ENCODE peak calls at places on chromosomes 5 and 9, in five cellular contexts. One of them, this sample, is unnamed.

GRCh38 chr9:120286530-120286929 is 293.4 kb downstream of the CDK5RAP2 start:
- DNase-seq in cardiac muscle cell: no peak
- DNase-seq in neural progenitor cell: no peak
- DNase-seq in prostate gland: no peak
- DNase-seq in BE2C: no peak
- DNase-seq in this sample: no peak

GRCh38 chr9:29556317-29556716 is 1983.0 kb upstream of the C9orf72 start:
- DNase-seq in cardiac muscle cell: peak
- DNase-seq in neural progenitor cell: no peak
- DNase-seq in prostate gland: no peak
- DNase-seq in BE2C: no peak
- DNase-seq in this sample: no peak

GRCh38 chr5:8458038-8458383 is 589.1 kb downstream of the MTRR start:
- DNase-seq in cardiac muscle cell: peak
- DNase-seq in neural progenitor cell: no peak
- DNase-seq in prostate gland: no peak
- DNase-seq in BE2C: peak
- DNase-seq in this sample: no peak

GRCh38 chr5:138149530-138149929 is 10.3 kb upstream of the NME5 start:
- DNase-seq in cardiac muscle cell: peak
- DNase-seq in neural progenitor cell: no peak
- DNase-seq in prostate gland: no peak
- DNase-seq in BE2C: no peak
- DNase-seq in this sample: no peak

GRCh38 chr9:27247756-27248155 is 49.2 kb downstream of the EQTN start:
- DNase-seq in cardiac muscle cell: peak
- DNase-seq in neural progenitor cell: peak
- DNase-seq in prostate gland: no peak
- DNase-seq in BE2C: peak
- DNase-seq in this sample: peak

GRCh38 chr5:143041-143440 is 48.3 kb upstream of the LRRC14B start:
- DNase-seq in cardiac muscle cell: no peak
- DNase-seq in neural progenitor cell: no peak
- DNase-seq in prostate gland: no peak
- DNase-seq in BE2C: no peak
- DNase-seq in this sample: no peak

GRCh38 chr5:93252165-93252564 is 328.9 kb downstream of the NR2F1-AS1 start:
- DNase-seq in cardiac muscle cell: peak
- DNase-seq in neural progenitor cell: peak
- DNase-seq in prostate gland: no peak
- DNase-seq in BE2C: peak
- DNase-seq in this sample: no peak

GRCh38 chr9:71763752-71764332 is 4.5 kb downstream of the CEMIP2 start:
- DNase-seq in cardiac muscle cell: peak
- DNase-seq in neural progenitor cell: no peak
- DNase-seq in prostate gland: no peak
- DNase-seq in BE2C: no peak
- DNase-seq in this sample: no peak

GRCh38 chr5:41748631-41749030 is 121.6 kb downstream of the OXCT1 start:
- DNase-seq in cardiac muscle cell: peak
- DNase-seq in neural progenitor cell: peak
- DNase-seq in prostate gland: no peak
- DNase-seq in BE2C: no peak
- DNase-seq in this sample: peak

GRCh38 chr5:142316051-142316450 is 8.8 kb downstream of the SPRY4 start:
- DNase-seq in cardiac muscle cell: peak
- DNase-seq in neural progenitor cell: no peak
- DNase-seq in prostate gland: no peak
- DNase-seq in BE2C: peak
- DNase-seq in this sample: peak

GRCh38 chr5:126745259-126745992 is 31.5 kb upstream of the LMNB1 start:
- DNase-seq in cardiac muscle cell: no peak
- DNase-seq in neural progenitor cell: no peak
- DNase-seq in prostate gland: no peak
- DNase-seq in BE2C: no peak
- DNase-seq in this sample: no peak

GRCh38 chr9:76365028-76365427 is 29.2 kb downstream of the RFK start:
- DNase-seq in cardiac muscle cell: peak
- DNase-seq in neural progenitor cell: peak
- DNase-seq in prostate gland: no peak
- DNase-seq in BE2C: no peak
- DNase-seq in this sample: no peak

GRCh38 chr5:175724314-175724713 is 66.4 kb downstream of the HRH2 start:
- DNase-seq in cardiac muscle cell: no peak
- DNase-seq in neural progenitor cell: no peak
- DNase-seq in prostate gland: no peak
- DNase-seq in BE2C: no peak
- DNase-seq in this sample: no peak

GRCh38 chr5:178069909-178070308 is 43.4 kb upstream of the N4BP3 start:
- DNase-seq in cardiac muscle cell: peak
- DNase-seq in neural progenitor cell: peak
- DNase-seq in prostate gland: peak
- DNase-seq in BE2C: peak
- DNase-seq in this sample: peak

GRCh38 chr5:77774981-77775772 is 962 bp downstream of the TBCA start:
- DNase-seq in cardiac muscle cell: no peak
- DNase-seq in neural progenitor cell: no peak
- DNase-seq in prostate gland: no peak
- DNase-seq in BE2C: no peak
- DNase-seq in this sample: peak

GRCh38 chr9:25427898-25428297 is 250.3 kb downstream of the TUSC1 start:
- DNase-seq in cardiac muscle cell: no peak
- DNase-seq in neural progenitor cell: no peak
- DNase-seq in prostate gland: no peak
- DNase-seq in BE2C: no peak
- DNase-seq in this sample: no peak

GRCh38 chr5:90161399-90161798 is 248.2 kb downstream of the CETN3 start:
- DNase-seq in cardiac muscle cell: peak
- DNase-seq in neural progenitor cell: peak
- DNase-seq in prostate gland: no peak
- DNase-seq in BE2C: peak
- DNase-seq in this sample: peak

GRCh38 chr5:9720361-9720760 is 90.2 kb upstream of the TAS2R1 start:
- DNase-seq in cardiac muscle cell: no peak
- DNase-seq in neural progenitor cell: no peak
- DNase-seq in prostate gland: no peak
- DNase-seq in BE2C: no peak
- DNase-seq in this sample: no peak

GRCh38 chr5:141492168-141492885 is 3.4 kb downstream of the PCDHGC5 start:
- DNase-seq in cardiac muscle cell: no peak
- DNase-seq in neural progenitor cell: peak
- DNase-seq in prostate gland: no peak
- DNase-seq in BE2C: no peak
- DNase-seq in this sample: peak

GRCh38 chr5:138945421-138946240 is 70.5 kb upstream of the LRRTM2 start:
- DNase-seq in cardiac muscle cell: no peak
- DNase-seq in neural progenitor cell: peak
- DNase-seq in prostate gland: no peak
- DNase-seq in BE2C: peak
- DNase-seq in this sample: no peak

DNA sequence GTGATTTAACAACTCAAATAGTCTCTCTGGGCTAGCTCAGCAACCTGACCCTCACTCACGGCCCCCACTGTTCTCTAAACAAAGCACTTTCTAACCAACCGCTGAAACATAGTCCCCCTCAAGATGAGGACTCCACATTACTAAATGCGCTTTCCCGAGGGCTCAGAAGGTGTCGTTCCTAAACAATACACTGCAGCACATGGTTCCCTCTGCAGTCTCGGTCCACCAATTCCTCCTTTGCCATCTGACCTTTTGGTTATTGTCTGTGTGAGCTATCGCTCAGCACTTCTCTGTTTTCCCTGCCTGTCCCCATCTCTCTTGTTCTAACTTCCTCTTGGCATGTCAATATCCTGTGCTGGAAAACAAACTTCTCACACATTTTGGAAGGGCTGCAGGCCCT is 7.2 kb downstream of the EPB41L4A start:
- DNase-seq in cardiac muscle cell: no peak
- DNase-seq in neural progenitor cell: no peak
- DNase-seq in prostate gland: no peak
- DNase-seq in BE2C: no peak
- DNase-seq in this sample: no peak
- H3K4me3 ChIP-seq in cardiac muscle cell: no peak
- H3K4me3 ChIP-seq in neural progenitor cell: no peak
- H3K4me3 ChIP-seq in prostate gland: no peak
- H3K4me3 ChIP-seq in BE2C: no peak
- H3K4me3 ChIP-seq in this sample: no peak

DNA sequence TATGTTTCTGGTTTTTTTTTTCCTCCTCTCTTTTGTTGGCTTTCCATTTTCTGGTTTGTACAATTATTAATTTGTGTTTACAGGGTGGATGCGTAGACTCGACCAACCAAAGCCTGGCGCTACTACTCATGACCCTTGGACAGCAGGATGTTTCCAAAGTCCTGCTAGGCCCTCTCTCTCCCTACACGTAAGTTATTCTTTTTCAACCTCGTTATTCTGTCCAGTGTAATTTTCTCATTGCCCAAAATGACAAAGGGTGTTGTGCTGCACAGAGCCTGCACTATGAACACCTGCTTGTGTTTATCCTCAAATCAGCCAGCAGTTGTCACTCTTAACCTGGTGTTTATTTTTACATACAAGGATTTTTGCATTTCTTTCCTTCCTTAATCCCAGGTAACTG is 56.6 kb downstream of the RCL1 start:
- DNase-seq in cardiac muscle cell: no peak
- DNase-seq in neural progenitor cell: no peak
- DNase-seq in prostate gland: no peak
- DNase-seq in BE2C: no peak
- DNase-seq in this sample: no peak
- TF ChIP-seq CTCF in cardiac muscle cell: no peak
- TF ChIP-seq CTCF in neural progenitor cell: no peak
- TF ChIP-seq CTCF in prostate gland: no peak
- TF ChIP-seq CTCF in BE2C: no peak
- TF ChIP-seq CTCF in this sample: no peak

GRCh38 chr5:135488727-135489465 is 36.7 kb upstream of the TIFAB start:
- DNase-seq in cardiac muscle cell: peak
- DNase-seq in neural progenitor cell: peak
- DNase-seq in prostate gland: no peak
- DNase-seq in BE2C: peak
- DNase-seq in this sample: no peak
- H3K4me3 ChIP-seq in cardiac muscle cell: peak
- H3K4me3 ChIP-seq in neural progenitor cell: peak
- H3K4me3 ChIP-seq in prostate gland: peak
- H3K4me3 ChIP-seq in BE2C: peak
- H3K4me3 ChIP-seq in this sample: no peak

GRCh38 chr5:132526974-132527564 is 16.3 kb downstream of the IL5 start:
- DNase-seq in cardiac muscle cell: no peak
- DNase-seq in neural progenitor cell: no peak
- DNase-seq in prostate gland: no peak
- DNase-seq in BE2C: no peak
- DNase-seq in this sample: no peak
- TF ChIP-seq CTCF in cardiac muscle cell: no peak
- TF ChIP-seq CTCF in neural progenitor cell: no peak
- TF ChIP-seq CTCF in prostate gland: peak
- TF ChIP-seq CTCF in BE2C: no peak
- TF ChIP-seq CTCF in this sample: no peak

This sample was measured in GM12865.